ENCODE peak calls at places on chromosome 13, in five cellular contexts. O is osteoblast, D is A549, U is right atrium auricular region, X is HL-60. Z is an unnamed sample.
A peak's percentile ranks its signal among the peaks of the same experiment; 100 is the strongest.

GRCh38 chr13:76245920-76246319 is 609.8 kb downstream of the LMO7 start:
- DNase-seq in O (no peak), D (no peak), U (no peak), X (no peak), Z (no peak)

GRCh38 chr13:28329395-28330158 is 165.4 kb downstream of the FLT1 start:
- DNase-seq in O (peak; percentile 96), D (no peak), U (peak; percentile 69), X (no peak), Z (no peak)

GRCh38 chr13:111926501-111927180 is 140.3 kb upstream of the SOX1 start:
- DNase-seq in O (peak; percentile 68), D (no peak), U (no peak), X (no peak), Z (no peak)

GRCh38 chr13:98649861-98650260 is 73.0 kb upstream of the STK24 start:
- DNase-seq in O (no peak), D (no peak), U (no peak), X (no peak), Z (no peak)

GRCh38 chr13:110319397-110319773 is 12.3 kb downstream of the COL4A2 start:
- DNase-seq in O (no peak), D (no peak), U (no peak), X (no peak), Z (no peak)

GRCh38 chr13:112443191-112444000 is 67.2 kb downstream of the SPACA7 start:
- DNase-seq in O (peak; percentile 87), D (no peak), U (peak; percentile 40), X (no peak), Z (peak; percentile 5)

GRCh38 chr13:113800576-113800926 is 41.5 kb downstream of the TMEM255B start:
- DNase-seq in O (peak; percentile 78), D (no peak), U (no peak), X (no peak), Z (no peak)

GRCh38 chr13:82688400-82688999 is 1193.8 kb downstream of the SLITRK1 start:
- DNase-seq in O (no peak), D (no peak), U (no peak), X (no peak), Z (no peak)

GRCh38 chr13:47256618-47257017 is 359.8 kb upstream of the HTR2A start:
- DNase-seq in O (peak; percentile 60), D (no peak), U (no peak), X (no peak), Z (no peak)

GRCh38 chr13:26956532-26957142 is 196.1 kb upstream of the GPR12 start:
- DNase-seq in O (no peak), D (peak; percentile 29), U (no peak), X (no peak), Z (no peak)

GRCh38 chr13:93309886-93310520 is 83.4 kb downstream of the GPC6 start:
- DNase-seq in O (peak; percentile 86), D (peak; percentile 64), U (no peak), X (no peak), Z (no peak)

GRCh38 chr13:26561636-26562537 is 4.4 kb downstream of the WASF3 start:
- DNase-seq in O (peak; percentile 81), D (no peak), U (no peak), X (no peak), Z (no peak)

GRCh38 chr13:36919206-36919832 is 719 bp downstream of the SMAD9 start:
- DNase-seq in O (peak; percentile 88), D (no peak), U (peak; percentile 67), X (no peak), Z (peak; percentile 9)

GRCh38 chr13:79281335-79281734 is 124.7 kb downstream of the RBM26 start:
- DNase-seq in O (no peak), D (no peak), U (no peak), X (no peak), Z (no peak)

GRCh38 chr13:40060318-40061007 is 405.0 kb downstream of the COG6 start:
- DNase-seq in O (peak; percentile 83), D (no peak), U (no peak), X (no peak), Z (no peak)

GRCh38 chr13:74771964-74772363 is 637.8 kb upstream of the KLF12 start:
- DNase-seq in O (peak; percentile 34), D (peak; percentile 13), U (no peak), X (no peak), Z (no peak)

GRCh38 chr13:74153316-74153715 is 19.1 kb upstream of the KLF12 start:
- DNase-seq in O (no peak), D (no peak), U (no peak), X (no peak), Z (no peak)

GRCh38 chr13:32362574-32362973 is 47.3 kb downstream of the BRCA2 start:
- DNase-seq in O (no peak), D (no peak), U (no peak), X (peak; percentile 72), Z (no peak)

GRCh38 chr13:59531571-59532091 is 632.1 kb downstream of the DIAPH3 start:
- DNase-seq in O (no peak), D (peak; percentile 11), U (peak; percentile 82), X (no peak), Z (peak; percentile 21)

GRCh38 chr13:90485441-90485840 is 862.0 kb upstream of the MIR17HG start:
- DNase-seq in O (peak; percentile 25), D (peak; percentile 26), U (no peak), X (no peak), Z (no peak)

GRCh38 chr13:40064723-40065122 is 409.3 kb downstream of the COG6 start:
- DNase-seq in O (peak; percentile 85), D (peak; percentile 25), U (no peak), X (no peak), Z (peak; percentile 9)

GRCh38 chr13:112255550-112256120 is 120.5 kb upstream of the SPACA7 start:
- DNase-seq in O (no peak), D (no peak), U (peak; percentile 44), X (no peak), Z (no peak)

GRCh38 chr13:101941095-101941777 is 460.6 kb downstream of the FGF14 start:
- DNase-seq in O (no peak), D (peak; percentile 6), U (no peak), X (no peak), Z (no peak)

GRCh38 chr13:25397763-25398162 is 26.0 kb downstream of the ATP8A2 start:
- DNase-seq in O (no peak), D (no peak), U (no peak), X (no peak), Z (no peak)

GRCh38 chr13:104106705-104107393 is 1040.6 kb upstream of the SLC10A2 start:
- DNase-seq in O (no peak), D (no peak), U (no peak), X (no peak), Z (peak; percentile 60)

DNA sequence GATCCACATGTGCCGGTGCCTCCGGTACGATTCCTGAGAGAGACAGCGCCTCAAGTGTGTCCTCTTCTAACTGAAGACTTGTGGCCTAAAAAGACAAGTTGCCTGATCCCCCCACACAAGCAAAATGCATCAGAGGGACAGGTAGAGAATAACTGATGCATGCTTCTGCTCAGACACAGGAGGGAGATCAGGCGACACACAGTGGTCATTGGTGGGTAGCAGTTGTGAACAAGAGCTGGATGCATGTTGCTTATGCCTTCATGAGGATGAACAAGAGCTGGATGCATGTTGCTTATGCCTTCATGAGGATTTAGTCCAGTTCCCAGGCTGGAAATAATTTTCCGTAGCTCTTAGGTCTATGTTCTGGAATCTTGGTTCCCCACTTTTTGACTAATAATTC is 505.6 kb downstream of the MYO16 start:
- DNase-seq in O (no peak), D (peak; percentile 22), U (no peak), X (no peak), Z (no peak)
- TF ChIP-seq CTCF in O (no peak), D (no peak), U (no peak), X (no peak), Z (no peak)

DNA sequence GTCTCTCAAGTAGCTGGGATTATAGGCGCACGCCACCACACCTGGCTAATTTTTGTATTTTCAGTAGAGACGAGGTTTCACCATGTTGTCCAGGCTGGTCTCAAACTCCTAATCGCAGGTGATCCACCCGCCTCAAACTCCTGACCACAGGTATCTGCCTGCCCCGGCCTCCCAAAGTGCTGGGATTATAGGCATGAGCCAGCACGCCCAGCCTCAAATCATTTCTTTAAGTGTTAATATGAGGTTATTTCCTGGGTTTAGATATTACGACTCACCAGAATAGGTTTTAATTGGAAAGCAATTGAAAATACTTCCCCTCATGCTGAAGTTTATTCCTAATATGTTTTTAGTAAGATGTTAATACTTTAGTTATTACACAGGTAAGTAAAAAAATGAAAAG is 144.5 kb downstream of the NUFIP1 start:
- DNase-seq in O (no peak), D (no peak), U (no peak), X (no peak), Z (no peak)
- TF ChIP-seq CTCF in O (no peak), D (no peak), U (no peak), X (no peak), Z (no peak)

GRCh38 chr13:108220042-108220441 is 1.9 kb downstream of the ABHD13 start:
- DNase-seq in O (no peak), D (no peak), U (no peak), X (no peak), Z (no peak)

GRCh38 chr13:108225440-108225839 is 7.2 kb downstream of the ABHD13 start:
- DNase-seq in O (no peak), D (no peak), U (no peak), X (no peak), Z (no peak)

GRCh38 chr13:108226184-108226583 is 8.0 kb downstream of the ABHD13 start:
- DNase-seq in O (peak; percentile 38), D (no peak), U (no peak), X (no peak), Z (no peak)

GRCh38 chr13:108227651-108228272 is 9.6 kb downstream of the ABHD13 start:
- DNase-seq in O (no peak), D (peak; percentile 30), U (no peak), X (no peak), Z (peak; percentile 4)

DNA sequence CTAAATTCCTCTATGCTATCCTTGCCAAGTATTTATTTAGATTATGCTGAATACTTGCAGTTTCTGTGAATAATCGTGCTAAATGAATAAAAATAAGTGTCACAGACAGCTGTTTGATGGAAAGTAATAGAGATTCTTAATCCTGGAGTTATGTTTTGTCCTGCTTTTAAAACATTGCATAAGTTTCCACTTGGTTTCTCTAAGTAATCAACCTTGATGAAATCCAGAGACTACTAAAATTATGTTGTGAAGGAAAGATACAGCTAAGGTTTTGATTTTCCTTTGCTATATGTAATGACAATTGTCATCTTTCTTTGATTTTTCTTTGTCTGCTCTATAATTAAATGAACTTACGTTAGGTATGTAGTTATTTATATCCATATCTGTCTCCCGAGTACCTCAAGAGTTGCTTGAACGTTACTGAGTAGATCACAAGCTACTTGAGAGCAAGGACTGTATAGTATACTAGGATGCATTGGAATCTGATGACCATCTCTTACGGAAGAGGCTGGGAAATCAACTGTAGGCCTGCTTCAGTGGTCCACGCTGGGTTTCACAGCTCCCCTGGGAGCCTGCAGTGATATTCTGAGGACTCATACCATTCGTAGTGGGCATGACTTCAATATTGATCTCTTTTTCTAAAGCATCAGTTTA is 5.8 kb downstream of the ABHD13 start:
- DNase-seq in O (no peak), D (no peak), U (no peak), X (no peak), Z (no peak)
- TF ChIP-seq CTCF in O (no peak), D (no peak), U (no peak), X (no peak), Z (no peak)

DNA sequence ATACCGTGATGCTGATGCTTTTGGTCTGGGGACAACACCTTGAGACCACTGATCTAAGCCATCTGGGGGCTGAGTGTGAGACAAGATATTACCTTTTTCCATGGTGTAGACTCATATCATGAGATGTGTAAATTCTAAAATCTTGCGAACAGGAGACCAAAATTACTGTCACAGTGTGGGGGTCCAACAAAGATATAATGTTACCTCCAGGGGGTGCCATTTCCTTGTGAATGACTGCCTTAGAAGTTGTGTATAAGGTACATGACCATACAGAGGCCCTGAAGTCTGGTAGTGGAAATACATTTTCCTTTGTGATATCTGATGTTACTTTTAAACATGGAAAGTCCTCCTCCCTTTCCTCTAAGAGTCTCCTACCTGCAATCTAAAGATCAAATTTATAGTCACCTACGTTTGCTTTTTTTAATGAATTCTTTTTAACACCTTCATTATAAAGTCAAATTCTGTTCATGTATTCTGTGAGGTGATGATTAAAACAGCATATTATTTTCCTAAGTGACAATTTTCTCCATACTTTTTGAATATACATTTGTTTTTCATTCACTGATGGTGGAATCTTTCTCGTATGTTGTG is 113.5 kb downstream of the RFC3 start:
- DNase-seq in O (peak; percentile 11), D (peak; percentile 52), U (no peak), X (no peak), Z (peak; percentile 44)
- TF ChIP-seq CTCF in O (peak; percentile 69), D (peak; percentile 32), U (peak; percentile 30), X (no peak), Z (peak; percentile 33)

Z was measured in Calu3.